ENCODE peak calls at places on chromosomes 1 and 21, in seven cellular contexts. N, Y, E, G, U, Z and W are unnamed samples.

GRCh38 chr1:157156058-157156541 is 17.9 kb upstream of the ETV3 start:
- DNase-seq in E (peak; percentile 69), N (peak; percentile 91), U (peak; percentile 70), Z (peak; percentile 35), Y (peak; percentile 90), G (peak; percentile 78), W (peak; percentile 54)

GRCh38 chr1:53732912-53733317 is 6.0 kb downstream of the GLIS1 start:
- DNase-seq in E (no peak), G (no peak), U (peak; percentile 50), Y (no peak), Z (no peak), N (no peak), W (peak; percentile 97)

GRCh38 chr1:53618218-53619087 is 120.5 kb downstream of the GLIS1 start:
- DNase-seq in N (peak; percentile 4), G (no peak), Z (no peak), U (no peak), Y (no peak), E (no peak), W (no peak)

GRCh38 chr1:41810446-41810845 is 108.3 kb downstream of the HIVEP3 start:
- DNase-seq in N (peak; percentile 61), U (peak; percentile 66), G (peak; percentile 58), E (no peak), Y (peak; percentile 69), Z (no peak), W (peak; percentile 63)

GRCh38 chr1:170668301-170668789 is 4.4 kb downstream of the PRRX1 start:
- DNase-seq in N (peak; percentile 49), E (no peak), Z (no peak), U (no peak), G (no peak), Y (peak; percentile 37), W (no peak)

GRCh38 chr1:58596631-58597052 is 19.6 kb upstream of the TACSTD2 start:
- DNase-seq in Y (peak; percentile 23), G (no peak), U (no peak), N (no peak), E (no peak), Z (no peak), W (no peak)

GRCh38 chr1:245407983-245408382 is 253.2 kb downstream of the KIF26B start:
- DNase-seq in U (no peak), E (no peak), N (no peak), Z (no peak), Y (no peak), G (no peak), W (no peak)

GRCh38 chr1:167454304-167454928 is 63.9 kb downstream of the CD247 start:
- DNase-seq in E (no peak), Z (no peak), U (no peak), G (no peak), N (peak; percentile 66), Y (peak; percentile 52), W (no peak)

GRCh38 chr1:30527511-30528140 is 195.8 kb downstream of the MATN1 start:
- DNase-seq in E (no peak), U (no peak), G (no peak), Y (no peak), N (peak; percentile 24), Z (no peak), W (no peak)

GRCh38 chr1:228308085-228308601 is 98.5 kb downstream of the TRIM11 start:
- DNase-seq in E (no peak), U (no peak), N (no peak), G (no peak), Z (no peak), Y (no peak), W (no peak)

GRCh38 chr1:218412181-218412580 is 67.0 kb downstream of the TGFB2 start:
- DNase-seq in N (no peak), E (no peak), G (no peak), U (no peak), Z (no peak), Y (no peak), W (peak; percentile 68)

GRCh38 chr1:71593523-71593922 is 512.7 kb upstream of the ZRANB2 start:
- DNase-seq in Y (peak; percentile 31), U (no peak), N (no peak), E (no peak), Z (no peak), G (no peak), W (peak; percentile 1)

DNA sequence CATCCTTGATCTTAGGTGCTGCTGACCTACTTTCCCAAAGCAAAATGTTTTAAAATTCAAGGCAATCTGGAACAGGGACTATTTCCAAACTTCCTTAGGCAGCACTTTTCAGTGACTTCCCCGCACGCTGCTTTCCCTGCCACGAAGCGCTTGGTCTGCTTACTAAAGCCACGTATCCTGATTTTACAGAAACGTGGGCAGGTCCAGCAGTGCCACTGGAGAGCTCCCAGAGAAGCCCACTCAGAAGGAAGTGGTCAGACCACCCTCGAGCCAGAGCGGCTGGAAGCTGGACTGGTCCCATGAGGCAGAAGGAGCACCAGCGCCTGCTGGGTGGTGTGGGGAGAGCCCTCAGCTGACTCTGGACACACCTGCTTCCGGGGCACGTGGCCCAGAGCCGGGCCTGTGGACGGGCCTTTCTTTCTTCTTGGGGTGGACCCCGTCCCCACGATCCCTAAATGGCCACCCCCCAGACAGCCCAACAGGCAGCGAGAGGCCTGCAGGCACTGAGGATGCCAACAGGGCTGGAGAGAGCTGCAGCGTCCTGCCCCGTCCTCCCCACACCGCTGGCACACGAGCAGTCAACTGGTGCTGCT is 23.2 kb downstream of the PTTG1IP start:
- DNase-seq in Z (no peak), U (no peak), E (no peak), Y (no peak), G (no peak), N (no peak), W (no peak)
- H3K4ac ChIP-seq in Z (no peak overlapping the region), U (no peak overlapping the region), E (no peak overlapping the region), Y (no peak overlapping the region), G (no peak overlapping the region), N (no peak overlapping the region), W (no peak overlapping the region)

GRCh38 chr1:44134071-44134920 is 7.1 kb downstream of the KLF18 start:
- DNase-seq in U (no peak), G (no peak), E (no peak), N (no peak), Z (no peak), Y (peak; percentile 80), W (no peak)
- H3K4ac ChIP-seq in U (no peak overlapping the region), G (no peak overlapping the region), E (no peak overlapping the region), N (no peak overlapping the region), Z (no peak overlapping the region), Y (no peak overlapping the region), W (no peak overlapping the region)

DNA sequence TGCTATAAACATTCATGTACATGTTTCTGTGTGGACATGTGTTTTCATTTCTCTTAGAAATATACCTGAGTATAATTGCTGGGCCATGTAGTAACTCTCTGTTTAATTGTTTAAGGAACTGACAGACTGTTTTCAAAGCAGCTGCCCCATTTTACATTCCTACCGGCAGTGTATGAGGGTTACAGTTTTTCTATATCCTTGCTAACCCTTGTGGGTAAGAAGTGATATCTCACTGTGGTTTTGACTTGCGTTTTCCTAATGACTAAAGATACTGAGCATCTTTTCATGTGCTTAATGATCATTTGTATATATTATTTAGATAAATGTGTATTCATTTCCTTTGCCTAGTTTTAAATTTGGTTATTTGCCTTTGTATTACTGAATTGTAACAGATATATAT is 81.7 kb downstream of the DNM3 start:
- DNase-seq in G (no peak), U (no peak), Z (no peak), Y (no peak), N (no peak), E (no peak), W (no peak)
- H3K4ac ChIP-seq in G (no peak overlapping the region), U (no peak overlapping the region), Z (no peak overlapping the region), Y (no peak overlapping the region), N (no peak overlapping the region), E (no peak overlapping the region), W (no peak overlapping the region)

DNA sequence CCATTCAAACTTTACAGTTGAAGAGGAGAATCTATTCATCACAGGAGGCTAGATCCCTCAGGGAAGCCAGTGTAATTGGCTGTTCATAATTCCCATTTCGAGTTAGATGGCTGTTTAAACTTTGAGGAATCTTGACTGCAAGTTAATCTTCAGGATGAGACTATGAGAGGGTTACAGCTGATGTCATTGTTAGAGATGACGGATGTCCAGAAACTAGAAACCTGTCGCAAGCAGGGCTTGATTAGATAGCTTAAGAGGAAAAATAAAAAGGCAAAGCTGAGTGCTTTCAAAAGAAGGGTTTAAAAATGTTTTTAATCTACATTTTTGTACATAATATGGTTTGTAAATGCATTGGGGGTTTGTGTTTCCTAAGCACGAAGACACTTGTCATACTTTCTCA is 156.9 kb downstream of the ADSS2 start:
- DNase-seq in G (no peak), Z (no peak), E (no peak), Y (no peak), U (no peak), N (no peak), W (no peak)
- H3K4ac ChIP-seq in G (no peak overlapping the region), Z (no peak overlapping the region), E (no peak overlapping the region), Y (no peak overlapping the region), U (no peak overlapping the region), N (no peak overlapping the region), W (no peak overlapping the region)

GRCh38 chr1:26021647-26022403 is at the start of gene EXTL1:
- DNase-seq in Z (no peak), U (peak; percentile 46), Y (peak; percentile 91), E (peak; percentile 59), G (peak; percentile 68), N (peak; percentile 85), W (peak; percentile 63)

GRCh38 chr1:26020390-26020789 is 1.2 kb upstream of the EXTL1 start:
- DNase-seq in G (no peak), Y (no peak), Z (no peak), U (no peak), N (no peak), E (no peak), W (peak; percentile 58)

GRCh38 chr1:26017606-26018005 is 4.0 kb upstream of the EXTL1 start:
- DNase-seq in Z (peak; percentile 94), N (peak; percentile 8), E (no peak), U (no peak), Y (no peak), G (no peak), W (peak; percentile 75)

GRCh38 chr1:26020941-26021646 is 481 bp upstream of the EXTL1 start:
- DNase-seq in E (no peak), G (no peak), N (no peak), U (peak; percentile 63), Z (no peak), Y (no peak), W (peak; percentile 31)

GRCh38 chr1:26019641-26020315 is 1.8 kb upstream of the EXTL1 start:
- DNase-seq in Z (no peak), U (no peak), E (no peak), G (no peak), N (no peak), Y (no peak), W (peak; percentile 56)
- H3K4ac ChIP-seq in Z (no peak overlapping the region), U (no peak overlapping the region), E (no peak overlapping the region), G (no peak overlapping the region), N (no peak overlapping the region), Y (no peak overlapping the region), W (peak overlapping the region; percentile 60)

GRCh38 chr1:47669081-47669585 is 231.3 kb downstream of the FOXD2 start:
- DNase-seq in E (no peak), Y (no peak), Z (no peak), N (peak; percentile 1), U (no peak), G (no peak), W (no peak)
- H3K4ac ChIP-seq in E (no peak overlapping the region), Y (no peak overlapping the region), Z (no peak overlapping the region), N (no peak overlapping the region), U (no peak overlapping the region), G (no peak overlapping the region), W (no peak overlapping the region)

DNA sequence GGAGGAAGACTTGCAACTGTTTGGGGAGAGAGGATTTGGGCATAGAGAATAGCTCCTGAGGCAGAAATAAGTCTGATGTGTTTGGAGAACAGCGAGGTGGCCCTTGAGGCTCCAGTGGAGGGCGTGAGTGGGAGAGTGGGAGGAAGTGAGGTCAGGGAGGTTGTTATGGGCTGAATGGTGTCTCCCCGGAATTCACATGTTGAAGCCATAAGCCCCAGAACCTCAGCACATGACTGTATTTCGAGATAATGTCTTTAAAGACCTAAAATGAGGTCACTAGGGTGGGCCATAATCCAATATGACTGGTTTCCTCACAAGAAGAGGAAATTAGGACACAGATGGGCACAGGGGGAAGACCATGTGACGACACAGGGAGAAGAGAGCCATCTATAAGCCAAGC is 17.9 kb upstream of the APP start:
- DNase-seq in Z (no peak), E (no peak), Y (no peak), U (no peak), N (no peak), G (no peak), W (no peak)
- H3K4ac ChIP-seq in Z (no peak overlapping the region), E (no peak overlapping the region), Y (no peak overlapping the region), U (no peak overlapping the region), N (no peak overlapping the region), G (no peak overlapping the region), W (no peak overlapping the region)